ENCODE peak calls at places on chromosomes 7 and 10, in eight cellular contexts. Y is hepatocyte, Q is fibroblast of lung, B is OCI-LY7, V is mesenchymal stem cell, M is astrocyte, W is neuronal stem cell, G is GM23248. C is an unnamed sample.

GRCh38 chr7:80439894-80440811 is 71.7 kb downstream of the GNAT3 start:
- DNase-seq in Y (no peak), Q (peak; percentile 63), B (no peak), V (peak; percentile 80), M (peak; percentile 57), W (no peak), G (peak; percentile 84), C (no peak)

GRCh38 chr7:93150200-93150835 is 2.1 kb upstream of the SAMD9L start:
- DNase-seq in Y (peak; percentile 10), Q (peak; percentile 72), B (no peak), V (peak; percentile 42), M (peak; percentile 59), W (no peak), G (peak; percentile 84), C (no peak)

GRCh38 chr7:78326189-78326588 is 527.6 kb downstream of the PHTF2 start:
- DNase-seq in Y (peak; percentile 7), Q (peak; percentile 76), B (no peak), V (peak; percentile 5), M (peak; percentile 66), W (no peak), G (peak; percentile 80), C (no peak)

GRCh38 chr7:50303894-50304157 is 690 bp upstream of the IKZF1 start:
- DNase-seq in Y (peak; percentile 31), Q (no peak), B (peak; percentile 61), V (no peak), M (no peak), W (no peak), G (peak; percentile 18), C (no peak)

GRCh38 chr10:89062861-89063260 is 72.3 kb downstream of the FAS start:
- DNase-seq in Y (no peak), Q (peak; percentile 38), B (no peak), V (no peak), M (peak; percentile 32), W (no peak), G (peak; percentile 14), C (no peak)

GRCh38 chr7:151834281-151835035 is 42.5 kb downstream of the PRKAG2 start:
- DNase-seq in Y (no peak), Q (no peak), B (no peak), V (no peak), M (no peak), W (no peak), G (no peak), C (no peak)

GRCh38 chr7:33500590-33500989 is 371.2 kb downstream of the BBS9 start:
- DNase-seq in Y (no peak), Q (no peak), B (no peak), V (no peak), M (no peak), W (no peak), G (peak; percentile 48), C (no peak)

GRCh38 chr7:110775046-110775445 is 315.9 kb upstream of the LRRN3 start:
- DNase-seq in Y (no peak), Q (peak; percentile 52), B (no peak), V (peak; percentile 12), M (peak; percentile 33), W (no peak), G (peak; percentile 29), C (no peak)

GRCh38 chr10:110735620-110736027 is 91.5 kb downstream of the RBM20 start:
- DNase-seq in Y (no peak), Q (no peak), B (no peak), V (no peak), M (no peak), W (no peak), G (no peak), C (no peak)

GRCh38 chr10:127293640-127294039 is 97.2 kb upstream of the INSYN2A start:
- DNase-seq in Y (no peak), Q (no peak), B (no peak), V (no peak), M (no peak), W (no peak), G (no peak), C (peak; percentile 32)

GRCh38 chr10:80444646-80445319 is 9.3 kb upstream of the TSPAN14 start:
- DNase-seq in Y (peak; percentile 72), Q (peak; percentile 66), B (peak; percentile 79), V (peak; percentile 85), M (peak; percentile 57), W (peak; percentile 70), G (peak; percentile 80), C (peak; percentile 51)

GRCh38 chr7:30912986-30913671 is 1.5 kb downstream of the AQP1 start:
- DNase-seq in Y (no peak), Q (no peak), B (no peak), V (no peak), M (no peak), W (no peak), G (no peak), C (no peak)
- H2AFZ ChIP-seq in Y (no peak overlapping the region), Q (no peak overlapping the region), B (no peak overlapping the region), V (no peak overlapping the region), M (no peak overlapping the region), W (no peak overlapping the region), G (no peak overlapping the region), C (no peak overlapping the region)

GRCh38 chr10:11658801-11659368 is 47.4 kb upstream of the USP6NL start:
- DNase-seq in Y (no peak), Q (no peak), B (no peak), V (no peak), M (no peak), W (no peak), G (no peak), C (no peak)

GRCh38 chr10:11667756-11668155 is 56.3 kb upstream of the USP6NL start:
- DNase-seq in Y (no peak), Q (no peak), B (no peak), V (no peak), M (no peak), W (no peak), G (no peak), C (no peak)

GRCh38 chr10:11661441-11661840 is 50.0 kb upstream of the USP6NL start:
- DNase-seq in Y (no peak), Q (no peak), B (no peak), V (no peak), M (no peak), W (no peak), G (no peak), C (no peak)

GRCh38 chr10:11668847-11669610 is 57.6 kb upstream of the USP6NL start:
- DNase-seq in Y (no peak), Q (no peak), B (no peak), V (no peak), M (no peak), W (no peak), G (no peak), C (peak; percentile 10)

DNA sequence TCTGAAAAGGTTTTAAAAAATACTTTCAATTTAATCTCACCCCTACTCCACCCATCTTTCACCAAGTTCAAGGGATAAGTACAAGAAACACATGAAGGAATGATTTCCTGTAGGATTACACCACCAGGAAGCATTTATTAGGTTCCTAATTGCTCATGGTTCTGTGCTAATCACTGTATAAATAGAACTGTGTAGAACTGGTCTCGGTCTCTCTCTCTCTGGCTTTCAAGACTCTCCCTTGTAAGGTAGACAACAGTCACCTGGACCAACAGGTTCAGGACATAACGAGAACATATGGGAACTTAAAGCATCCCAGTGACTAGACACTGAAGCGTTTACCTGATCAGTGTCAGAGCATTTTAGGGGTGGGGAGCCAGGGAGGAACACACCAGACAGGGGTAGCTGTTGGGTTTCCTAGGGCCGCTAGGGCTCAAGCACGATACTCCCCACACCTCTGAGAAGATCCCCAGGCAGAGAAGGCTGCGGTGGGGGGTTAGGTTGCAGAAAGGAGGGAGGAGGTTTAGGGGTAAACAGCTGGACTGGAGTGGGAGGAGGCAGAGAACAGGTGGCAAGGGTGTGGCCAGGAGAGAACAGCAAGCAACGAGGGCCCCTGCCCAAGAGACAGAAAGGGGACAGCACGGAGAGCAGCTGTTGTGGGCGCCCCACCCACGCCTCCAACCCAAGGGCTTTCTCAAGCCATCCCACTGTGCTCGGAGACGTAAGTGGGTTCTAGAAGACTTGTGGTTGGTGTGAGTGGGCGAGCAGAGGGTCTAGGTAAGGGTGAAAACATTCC is 52.5 kb upstream of the USP6NL start:
- DNase-seq in Y (no peak), Q (no peak), B (peak; percentile 72), V (no peak), M (no peak), W (no peak), G (no peak), C (no peak)
- H2AFZ ChIP-seq in Y (no peak overlapping the region), Q (no peak overlapping the region), B (peak overlapping the region; percentile 46), V (no peak overlapping the region), M (no peak overlapping the region), W (no peak overlapping the region), G (no peak overlapping the region), C (no peak overlapping the region)

GRCh38 chr7:46212425-46213153 is 291.5 kb upstream of the IGFBP3 start:
- DNase-seq in Y (no peak), Q (no peak), B (no peak), V (no peak), M (no peak), W (no peak), G (no peak), C (no peak)
- H2AFZ ChIP-seq in Y (no peak overlapping the region), Q (no peak overlapping the region), B (no peak overlapping the region), V (no peak overlapping the region), M (no peak overlapping the region), W (no peak overlapping the region), G (no peak overlapping the region), C (no peak overlapping the region)

DNA sequence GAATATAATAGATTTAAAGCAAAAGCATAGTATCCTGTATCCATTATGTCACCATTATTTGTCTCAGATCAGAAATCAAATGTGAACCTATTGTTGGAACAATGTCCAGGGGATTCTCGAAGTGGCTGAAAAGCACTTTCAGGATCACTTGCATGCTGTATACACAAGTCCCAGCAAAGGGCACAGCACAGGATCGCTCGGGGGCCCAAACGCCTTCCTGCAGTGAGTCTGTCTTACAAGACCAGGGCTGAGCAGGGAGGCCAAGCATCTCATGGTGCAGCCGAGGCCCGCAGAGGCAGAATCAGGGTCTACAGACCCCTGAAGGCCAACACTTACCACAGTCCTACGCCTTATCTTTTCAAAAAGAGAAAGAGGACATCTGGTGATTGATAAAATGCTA is 92.3 kb downstream of the TNS3 start:
- DNase-seq in Y (no peak), Q (no peak), B (no peak), V (no peak), M (no peak), W (no peak), G (no peak), C (no peak)
- H2AFZ ChIP-seq in Y (no peak overlapping the region), Q (no peak overlapping the region), B (no peak overlapping the region), V (no peak overlapping the region), M (no peak overlapping the region), W (no peak overlapping the region), G (no peak overlapping the region), C (no peak overlapping the region)

GRCh38 chr7:35038340-35038738 is 1.1 kb upstream of the DPY19L1 start:
- DNase-seq in Y (no peak), Q (no peak), B (no peak), V (no peak), M (no peak), W (no peak), G (no peak), C (no peak)
- H2AFZ ChIP-seq in Y (peak overlapping the region; percentile 80), Q (peak overlapping the region; percentile 90), B (peak overlapping the region; percentile 99), V (no peak overlapping the region), M (peak overlapping the region; percentile 89), W (peak overlapping the region; percentile 100), G (peak overlapping the region; percentile 94), C (peak overlapping the region; percentile 96)

DNA sequence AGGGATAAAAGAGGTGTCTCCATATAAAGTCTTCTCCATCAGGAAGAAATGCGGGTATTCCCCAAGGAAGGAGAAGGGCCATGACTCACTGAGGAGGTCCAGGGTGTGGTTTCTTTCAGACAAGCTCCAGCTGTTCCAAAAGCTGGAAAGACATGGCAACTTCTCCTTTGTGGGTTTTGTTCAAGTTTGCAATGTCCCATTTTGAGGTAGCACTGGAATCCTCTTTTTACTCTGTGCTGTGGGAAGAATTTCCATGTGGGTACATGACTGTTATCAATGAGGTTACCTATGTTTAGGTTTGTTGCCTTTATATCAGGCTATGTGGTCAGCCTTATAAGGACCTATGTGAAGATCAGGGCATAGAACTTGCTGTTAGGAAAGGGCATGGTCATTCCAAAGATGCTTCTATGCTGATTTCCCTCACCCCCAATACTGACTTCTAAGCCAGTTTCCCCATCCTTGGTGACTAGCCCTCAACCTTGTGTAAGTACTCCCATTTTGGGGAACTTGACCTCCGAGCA is 697.4 kb downstream of the INHBA start:
- DNase-seq in Y (no peak), Q (peak; percentile 95), B (no peak), V (peak; percentile 92), M (peak; percentile 96), W (no peak), G (peak; percentile 76), C (no peak)
- H2AFZ ChIP-seq in Y (no peak overlapping the region), Q (no peak overlapping the region), B (no peak overlapping the region), V (no peak overlapping the region), M (no peak overlapping the region), W (no peak overlapping the region), G (no peak overlapping the region), C (no peak overlapping the region)

C was measured in MM.1S.